ENCODE peak calls at places on chromosomes 6 and 20, in nine cellular contexts. B is OCI-LY7, Z is GM23338, Y is PC-3, E is GM23248, R is MM.1S, M is SK-N-SH, F is HCT116, C is neural progenitor cell. L is an unnamed sample.

GRCh38 chr20:49850463-49851233 is 38.0 kb downstream of the SLC9A8 start:
- DNase-seq in R (no peak), E (no peak), B (no peak), F (no peak), Y (no peak), C (no peak), M (no peak), Z (no peak), L (no peak)

GRCh38 chr20:63432577-63433061 is 39.8 kb downstream of the KCNQ2 start:
- DNase-seq in Z (no peak), R (no peak), F (peak; percentile 19), C (no peak), B (no peak), M (peak; percentile 77), Y (peak; percentile 7), E (no peak), L (no peak)

GRCh38 chr6:67458265-67458664 is 1176.8 kb upstream of the ADGRB3 start:
- DNase-seq in M (no peak), Z (no peak), Y (no peak), E (no peak), B (peak; percentile 48), F (no peak), R (no peak), C (no peak), L (no peak)

GRCh38 chr20:63572788-63573738 is 976 bp downstream of the HELZ2 start:
- DNase-seq in E (peak; percentile 38), Z (peak; percentile 47), M (peak; percentile 67), F (no peak), Y (peak; percentile 13), C (peak; percentile 45), R (no peak), B (no peak), L (no peak)

GRCh38 chr6:99282479-99283062 is 66.9 kb downstream of the FAXC start:
- DNase-seq in M (peak; percentile 33), B (peak; percentile 18), F (peak; percentile 7), R (peak; percentile 15), Y (peak; percentile 26), C (peak; percentile 13), Z (peak; percentile 49), E (peak; percentile 59), L (peak; percentile 36)

GRCh38 chr6:25366785-25367657 is 87.8 kb downstream of the CARMIL1 start:
- DNase-seq in R (peak; percentile 82), F (no peak), C (no peak), M (no peak), B (peak; percentile 63), E (peak; percentile 11), Y (peak; percentile 64), Z (no peak), L (no peak)

GRCh38 chr20:15196580-15197255 is 859.3 kb upstream of the FLRT3 start:
- DNase-seq in M (no peak), Y (no peak), F (no peak), R (no peak), Z (no peak), B (no peak), E (no peak), C (no peak), L (no peak)

GRCh38 chr6:12001004-12001705 is 11.0 kb upstream of the HIVEP1 start:
- DNase-seq in E (peak; percentile 63), C (no peak), Y (no peak), Z (no peak), M (no peak), R (no peak), B (no peak), F (no peak), L (no peak)

GRCh38 chr20:46894971-46895905 is 595 bp downstream of the EYA2 start:
- DNase-seq in C (peak; percentile 74), E (peak; percentile 41), F (no peak), R (no peak), M (no peak), Z (peak; percentile 67), B (no peak), Y (peak; percentile 31), L (peak; percentile 17)

GRCh38 chr6:105988321-105988720 is 97.8 kb upstream of the PRDM1 start:
- DNase-seq in F (no peak), R (no peak), Y (no peak), M (no peak), E (peak; percentile 55), B (no peak), C (no peak), Z (no peak), L (no peak)

GRCh38 chr6:21909321-21909720 is 315.8 kb downstream of the SOX4 start:
- DNase-seq in M (no peak), Y (peak; percentile 36), F (no peak), E (no peak), R (no peak), B (no peak), Z (no peak), C (no peak), L (no peak)

GRCh38 chr20:45704969-45705637 is at the start of gene WFDC10B:
- DNase-seq in Y (no peak), M (no peak), B (no peak), Z (no peak), E (no peak), R (no peak), C (no peak), F (no peak), L (no peak)

GRCh38 chr20:50348118-50348517 is 157.5 kb downstream of the CEBPB start:
- DNase-seq in M (no peak), F (no peak), Z (peak; percentile 26), R (no peak), C (no peak), B (no peak), Y (no peak), E (no peak), L (no peak)

GRCh38 chr20:33229843-33230242 is 6.0 kb upstream of the BPIFA1 start:
- DNase-seq in B (no peak), E (no peak), Z (no peak), R (no peak), F (no peak), C (peak; percentile 34), Y (no peak), M (no peak), L (no peak)

DNA sequence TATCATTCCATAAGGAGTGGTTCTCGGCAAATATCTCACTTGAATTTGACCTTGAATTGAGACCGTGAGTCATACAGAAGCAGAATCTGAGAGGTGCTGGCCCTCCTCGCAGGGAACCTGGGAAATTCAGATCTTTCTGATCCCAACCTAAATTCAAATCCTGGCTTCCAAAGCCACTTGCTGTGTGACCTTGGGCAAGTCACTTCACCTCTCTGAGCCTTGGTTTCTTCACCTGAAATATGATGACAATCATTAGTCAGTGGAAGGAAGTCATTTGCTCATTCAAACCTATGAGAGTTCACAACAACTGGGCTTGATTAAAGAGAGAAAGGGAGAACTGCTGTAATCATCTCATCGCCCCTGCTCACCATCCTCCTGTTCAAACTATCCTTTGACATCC is 7.2 kb downstream of the BPIFA3 start:
- DNase-seq in M (no peak), C (no peak), Z (no peak), E (no peak), Y (no peak), F (no peak), R (no peak), B (no peak), L (no peak)
- TF ChIP-seq EZH2phosphoT487 in M (no peak), C (no peak), Z (no peak), E (no peak), Y (no peak), F (no peak), R (no peak), B (no peak), L (no peak)

GRCh38 chr6:132405143-132405915 is 4.1 kb upstream of the MOXD1 start:
- DNase-seq in Y (peak; percentile 45), Z (no peak), R (peak; percentile 45), B (no peak), C (no peak), M (no peak), E (peak; percentile 77), F (no peak), L (no peak)
- H2AFZ ChIP-seq in Y (peak overlapping the region; percentile 17), Z (no peak overlapping the region), R (no peak overlapping the region), B (no peak overlapping the region), C (no peak overlapping the region), M (no peak overlapping the region), E (no peak overlapping the region), F (peak overlapping the region; percentile 19), L (no peak overlapping the region)

DNA sequence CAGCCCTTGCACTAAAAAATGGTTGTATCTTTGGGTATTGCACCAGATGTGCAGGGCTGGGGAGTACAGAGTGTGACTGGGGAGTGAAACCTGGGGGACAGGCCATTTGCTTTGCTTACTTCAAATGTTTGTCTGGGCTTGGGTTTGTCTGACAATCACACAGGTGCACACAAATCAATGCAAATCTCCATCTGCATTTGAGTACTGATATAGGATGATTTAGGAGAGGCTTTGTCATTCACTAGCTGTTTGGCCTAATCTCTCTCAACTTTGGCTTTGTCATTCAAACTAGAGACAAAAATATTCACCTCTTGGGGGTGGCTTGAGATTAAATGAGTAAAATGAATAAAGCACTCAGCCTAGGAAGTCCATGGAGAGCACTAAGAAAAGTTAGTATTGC is 3.8 kb downstream of the GUCA1A start:
- DNase-seq in R (no peak), Z (no peak), Y (no peak), C (no peak), B (no peak), F (no peak), E (no peak), M (no peak), L (no peak)
- H3K4me2 ChIP-seq in R (no peak overlapping the region), Z (peak overlapping the region; percentile 91), Y (no peak overlapping the region), C (no peak overlapping the region), B (no peak overlapping the region), F (no peak overlapping the region), E (no peak overlapping the region), M (no peak overlapping the region), L (no peak overlapping the region)

DNA sequence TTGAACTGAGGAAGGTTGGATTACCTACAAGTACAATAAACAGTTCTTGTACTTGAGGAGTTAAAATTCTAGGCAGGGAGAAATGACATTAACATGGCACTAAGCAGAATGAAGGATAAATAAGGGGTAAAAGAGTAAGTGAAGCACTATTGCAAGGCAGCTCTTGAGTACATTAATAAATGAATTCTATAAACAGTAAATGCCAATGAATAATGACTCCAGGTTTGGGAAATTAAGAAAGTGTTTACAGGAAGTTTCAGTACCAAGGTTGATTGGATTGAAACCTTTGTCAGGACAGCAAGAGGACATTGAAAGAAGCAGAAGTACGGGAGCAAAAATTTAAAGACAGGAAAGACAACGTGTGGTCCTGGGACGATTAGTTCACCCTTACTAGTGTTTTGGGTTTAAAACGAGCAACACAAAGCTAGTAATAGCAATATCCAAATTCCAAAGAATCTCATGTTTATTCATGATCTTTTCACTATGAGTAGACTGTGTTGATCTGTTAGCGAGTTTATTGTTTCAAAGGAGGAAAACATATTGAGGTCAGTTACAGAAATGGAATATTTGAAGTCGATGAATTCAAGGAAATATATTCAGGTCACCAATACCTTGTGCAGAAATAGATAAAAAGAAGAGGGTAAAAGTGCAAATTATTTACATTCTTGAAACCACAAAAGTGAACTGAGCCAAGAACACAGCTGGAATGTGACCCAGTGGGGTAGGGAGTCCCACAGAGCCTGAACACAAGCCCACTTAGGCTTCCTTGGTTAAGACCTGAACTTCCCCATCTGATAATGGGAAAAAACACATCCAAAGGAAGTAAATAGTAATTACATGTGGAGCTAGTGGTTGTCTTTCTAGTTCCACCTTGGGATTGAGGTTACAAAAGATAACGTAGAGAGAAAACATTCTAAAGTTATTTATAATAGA is 80.8 kb downstream of the MKKS start:
- DNase-seq in Z (no peak), M (no peak), E (no peak), F (no peak), Y (no peak), B (no peak), R (no peak), C (peak; percentile 19), L (no peak)
- TF ChIP-seq EZH2phosphoT487 in Z (no peak), M (no peak), E (no peak), F (no peak), Y (no peak), B (no peak), R (no peak), C (no peak), L (no peak)

L was measured in hepatocyte.